ENCODE peak calls at places on chromosomes 12 and 14, in seven cellular contexts. A is left lung; Q is left ventricle myocardium inferior; E is upper lobe of right lung; B is upper lobe of left lung; I is naive thymus-derived CD4-positive, alpha-beta T cell; Y is adipocyte. X is an unnamed sample.
A peak's percentile ranks its signal among the peaks of the same experiment; 100 is the strongest.

GRCh38 chr12:64318605-64319004 is 72.0 kb downstream of the C12orf56 start:
- DNase-seq in Y (peak; percentile 15), E (no peak), Q (no peak), I (no peak), B (no peak), A (no peak), X (no peak)

GRCh38 chr12:40469736-40470135 is 222.5 kb upstream of the CNTN1 start:
- DNase-seq in A (no peak), I (no peak), E (no peak), B (no peak), Y (no peak), Q (no peak), X (no peak)

GRCh38 chr12:57452937-57453509 is 2.1 kb upstream of the INHBE start:
- DNase-seq in A (peak; percentile 78), E (peak; percentile 85), I (peak; percentile 58), Y (peak; percentile 92), B (no peak), Q (peak; percentile 80), X (peak; percentile 82)

GRCh38 chr14:92408186-92408585 is 85.2 kb downstream of the SLC24A4 start:
- DNase-seq in A (no peak), Y (peak; percentile 20), E (no peak), I (no peak), Q (no peak), B (no peak), X (no peak)

GRCh38 chr12:19030603-19031002 is 98.9 kb upstream of the PLEKHA5 start:
- DNase-seq in Q (no peak), B (no peak), I (no peak), Y (peak; percentile 42), E (no peak), A (no peak), X (no peak)

GRCh38 chr14:104323551-104324175 is 185.3 kb downstream of the KIF26A start:
- DNase-seq in E (no peak), B (no peak), I (peak; percentile 13), Q (no peak), A (no peak), Y (no peak), X (no peak)

GRCh38 chr14:97233319-97233980 is 436.3 kb downstream of the VRK1 start:
- DNase-seq in A (no peak), Q (no peak), B (no peak), Y (no peak), I (no peak), E (no peak), X (no peak)

GRCh38 chr14:29930283-29930682 is 2.6 kb upstream of the PRKD1 start:
- DNase-seq in E (no peak), Y (peak; percentile 21), Q (no peak), B (no peak), I (no peak), A (no peak), X (no peak)

GRCh38 chr14:39050389-39050788 is 52.6 kb downstream of the SEC23A start:
- DNase-seq in B (no peak), Y (peak; percentile 72), E (no peak), I (no peak), A (no peak), Q (no peak), X (no peak)

GRCh38 chr14:56342419-56342901 is 224.2 kb downstream of the PELI2 start:
- DNase-seq in A (no peak), E (no peak), Q (no peak), I (no peak), B (no peak), Y (peak; percentile 55), X (no peak)

GRCh38 chr14:55348766-55349453 is 62.7 kb downstream of the ATG14 start:
- DNase-seq in E (no peak), I (no peak), A (no peak), Y (no peak), Q (no peak), B (no peak), X (no peak)

GRCh38 chr14:104708606-104709268 is 15.3 kb upstream of the ADSS1 start:
- DNase-seq in I (peak; percentile 80), A (no peak), B (peak; percentile 90), Q (peak; percentile 67), E (peak; percentile 83), Y (peak; percentile 76), X (peak; percentile 78)

GRCh38 chr14:39467889-39468524 is 35.8 kb upstream of the FBXO33 start:
- DNase-seq in E (no peak), A (no peak), Y (no peak), I (peak; percentile 37), B (no peak), Q (no peak), X (no peak)

GRCh38 chr12:89280833-89281533 is 71.3 kb downstream of the DUSP6 start:
- DNase-seq in Y (no peak), I (no peak), Q (peak; percentile 46), B (no peak), A (no peak), E (no peak), X (peak; percentile 13)

GRCh38 chr12:4448376-4448775 is 2.8 kb upstream of the FGF6 start:
- DNase-seq in A (no peak), I (no peak), Y (no peak), B (no peak), E (no peak), Q (no peak), X (no peak)

GRCh38 chr12:53023-53734 is 13.4 kb upstream of the IQSEC3 start:
- DNase-seq in A (no peak), B (no peak), E (no peak), Y (no peak), I (no peak), Q (no peak), X (no peak)

GRCh38 chr12:131458931-131459575 is 251.8 kb upstream of the SFSWAP start:
- DNase-seq in A (no peak), I (no peak), Q (no peak), E (peak; percentile 46), Y (no peak), B (peak; percentile 54), X (no peak)

GRCh38 chr14:29037428-29037827 is 270.8 kb downstream of the FOXG1 start:
- DNase-seq in B (no peak), Y (no peak), E (no peak), Q (no peak), A (no peak), I (no peak), X (no peak)

GRCh38 chr12:103529306-103529705 is 33.5 kb upstream of the C12orf42 start:
- DNase-seq in A (no peak), Q (no peak), I (no peak), E (no peak), B (no peak), Y (no peak), X (no peak)

DNA sequence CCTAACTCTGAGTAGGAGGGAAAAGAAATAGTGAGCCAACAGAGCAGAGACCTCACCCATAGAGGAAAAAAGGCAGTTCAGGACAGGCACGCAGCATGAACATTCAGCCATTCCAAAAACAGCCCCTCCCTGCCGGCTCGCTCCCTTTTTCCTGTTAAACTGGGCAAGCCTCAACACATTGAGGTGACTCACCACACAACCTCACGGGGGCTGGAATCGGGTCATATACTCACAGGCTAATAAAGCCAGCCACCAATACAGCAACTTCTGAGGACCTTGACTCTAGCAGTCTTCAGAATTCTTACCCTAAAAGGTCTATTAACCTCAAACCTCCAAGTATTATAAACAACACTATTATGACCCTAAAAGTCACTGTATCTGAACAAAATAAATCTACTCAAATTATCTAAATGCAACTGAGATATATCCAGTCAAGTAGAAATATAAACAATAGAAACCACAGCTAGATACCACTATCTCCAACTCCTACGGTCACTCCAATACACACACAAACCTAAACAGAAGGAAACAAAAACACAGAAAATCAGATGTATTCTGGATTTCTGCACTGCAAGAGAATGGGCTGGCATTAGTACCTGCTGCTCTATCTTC is 6.3 kb downstream of the YBX3 start:
- DNase-seq in Y (peak; percentile 95), A (peak; percentile 75), I (no peak), Q (peak; percentile 78), B (no peak), E (no peak), X (peak; percentile 88)
- H3K36me3 ChIP-seq in Y (peaks cover 42% of the 10 kb centered on the region), A (no peaks in the 10 kb centered on the region), I (peaks cover 5% of the 10 kb centered on the region), Q (peaks cover 43% of the 10 kb centered on the region), B (peaks cover 30% of the 10 kb centered on the region), E (peaks cover 46% of the 10 kb centered on the region), X (no peaks in the 10 kb centered on the region)

GRCh38 chr14:98803196-98803595 is 468.8 kb downstream of the BCL11B start:
- DNase-seq in B (peak; percentile 33), E (no peak), A (no peak), Q (no peak), I (no peak), Y (no peak), X (no peak)

GRCh38 chr14:98799891-98800290 is 472.1 kb downstream of the BCL11B start:
- DNase-seq in B (no peak), A (no peak), Q (no peak), I (no peak), E (no peak), Y (no peak), X (no peak)

GRCh38 chr14:98798099-98798498 is 473.9 kb downstream of the BCL11B start:
- DNase-seq in A (no peak), Q (no peak), I (no peak), E (no peak), Y (no peak), B (no peak), X (no peak)

GRCh38 chr14:98802044-98802443 is 470.0 kb downstream of the BCL11B start:
- DNase-seq in I (no peak), Q (no peak), A (no peak), B (peak; percentile 38), Y (no peak), E (no peak), X (no peak)
- H3K9me3 ChIP-seq in I (no peaks in the 10 kb centered on the region), Q (no peaks in the 10 kb centered on the region), A (no peaks in the 10 kb centered on the region), B (no peaks in the 10 kb centered on the region), Y (peaks cover 4% of the 10 kb centered on the region), E (no peaks in the 10 kb centered on the region), X (no peaks in the 10 kb centered on the region)

GRCh38 chr14:95875831-95876768 is 532 bp upstream of the TUNAR start:
- DNase-seq in Y (no peak), B (peak; percentile 71), E (no peak), Q (no peak), A (no peak), I (no peak), X (no peak)
- H3K4me3 ChIP-seq in Y (no peak overlapping the region), B (peak overlapping the region; percentile 33), E (no peak overlapping the region), Q (peak overlapping the region; percentile 51), A (no peak overlapping the region), I (no peak overlapping the region), X (peak overlapping the region; percentile 10)

DNA sequence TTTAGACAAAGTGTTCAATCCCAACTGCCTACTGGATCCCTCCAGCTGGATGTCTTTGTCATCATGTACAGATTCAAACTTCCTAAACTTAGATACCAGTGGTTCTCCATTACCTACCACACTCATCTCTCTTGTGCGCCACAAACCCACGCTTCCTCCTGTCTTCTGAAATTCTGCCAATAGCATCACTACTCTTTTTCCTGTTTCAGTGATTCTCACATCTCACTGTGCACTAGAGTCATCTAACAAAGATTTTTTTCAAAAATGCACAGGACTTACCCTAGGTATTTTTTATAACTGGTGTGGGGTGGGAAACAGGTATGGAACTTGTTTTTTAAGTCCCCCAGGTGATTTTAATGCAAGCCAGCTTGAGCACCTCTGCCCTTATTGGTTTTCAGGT is 5.9 kb downstream of the PSMB5 start:
- DNase-seq in I (no peak), B (no peak), Y (no peak), A (no peak), E (no peak), Q (no peak), X (no peak)
- H3K36me3 ChIP-seq in I (peaks cover 9% of the 10 kb centered on the region), B (peaks cover 78% of the 10 kb centered on the region), Y (peaks cover 62% of the 10 kb centered on the region), A (no peaks in the 10 kb centered on the region), E (peaks cover 69% of the 10 kb centered on the region), Q (peaks cover 77% of the 10 kb centered on the region), X (peaks cover 27% of the 10 kb centered on the region)

X was measured in heart right ventricle.